ENCODE peak calls at places on chromosomes 13 and 19, in nine cellular contexts. Q, H, C, B, S, G, N, W and L are unnamed samples.

GRCh38 chr19:35213678-35214632 is 14.6 kb downstream of the FAM187B start:
- DNase-seq in Q (peak), H (peak), C (peak), B (no peak), S (peak), G (no peak), N (peak), W (peak), L (peak)

GRCh38 chr13:19586904-19587634 is 25.7 kb upstream of the TPTE2 start:
- DNase-seq in Q (peak), H (peak), C (peak), B (no peak), S (peak), G (peak), N (no peak), W (peak), L (no peak)

GRCh38 chr19:4473708-4474503 is 1.8 kb downstream of the HDGFL2 start:
- DNase-seq in Q (no peak), H (no peak), C (no peak), B (no peak), S (no peak), G (no peak), N (no peak), W (no peak), L (no peak)

GRCh38 chr19:1079566-1080111 is 12.7 kb downstream of the ARHGAP45 start:
- DNase-seq in Q (no peak), H (peak), C (peak), B (no peak), S (no peak), G (no peak), N (no peak), W (no peak), L (no peak)

GRCh38 chr13:49859568-49859967 is 67.1 kb upstream of the KPNA3 start:
- DNase-seq in Q (peak), H (no peak), C (no peak), B (no peak), S (no peak), G (peak), N (no peak), W (no peak), L (peak)

GRCh38 chr19:43624933-43625332 is 5.5 kb upstream of the ZNF428 start:
- DNase-seq in Q (peak), H (peak), C (peak), B (no peak), S (peak), G (no peak), N (no peak), W (peak), L (no peak)

GRCh38 chr19:674282-675151 is 1.7 kb upstream of the FSTL3 start:
- DNase-seq in Q (no peak), H (no peak), C (no peak), B (no peak), S (no peak), G (no peak), N (no peak), W (peak), L (no peak)

GRCh38 chr13:44449999-44450821 is 76.6 kb downstream of the SERP2 start:
- DNase-seq in Q (no peak), H (no peak), C (no peak), B (no peak), S (no peak), G (no peak), N (no peak), W (no peak), L (no peak)